ENCODE peak calls at places on chromosomes 13 and 19, in six cellular contexts. F is LHCN-M2; M is activated CD4-positive, CD25-positive, alpha-beta regulatory T cell treated with anti-CD3 and anti-CD28 coated beads, Interleukin-2, amount 50 U/mL, for 16 hours; G is H54; B is psoas muscle; P is GM04504. O is an unnamed sample.

GRCh38 chr13:66972659-66973058 is 257.5 kb downstream of the PCDH9 start:
- DNase-seq in F (no peak), M (no peak), G (no peak), B (no peak), P (no peak), O (no peak)

GRCh38 chr13:111853766-111854165 is 213.2 kb upstream of the SOX1 start:
- DNase-seq in F (no peak), M (no peak), G (no peak), B (no peak), P (no peak), O (peak)

GRCh38 chr19:45213031-45213430 is 32.2 kb downstream of the EXOC3L2 start:
- DNase-seq in F (no peak), M (no peak), G (no peak), B (no peak), P (no peak), O (no peak)

GRCh38 chr13:44874886-44875630 is 114.2 kb downstream of the NUFIP1 start:
- DNase-seq in F (no peak), M (no peak), G (no peak), B (no peak), P (no peak), O (no peak)

GRCh38 chr13:102591988-102592781 is 4.6 kb upstream of the TPP2 start:
- DNase-seq in F (peak), M (peak), G (peak), B (peak), P (peak), O (peak)

GRCh38 chr13:40344270-40345148 is 321.9 kb downstream of the FOXO1 start:
- DNase-seq in F (peak), M (no peak), G (no peak), B (peak), P (no peak), O (no peak)

GRCh38 chr13:81658598-81659370 is 1317.9 kb upstream of the SPRY2 start:
- DNase-seq in F (no peak), M (no peak), G (no peak), B (no peak), P (no peak), O (no peak)

GRCh38 chr13:79097201-79097600 is 308.9 kb downstream of the RBM26 start:
- DNase-seq in F (no peak), M (no peak), G (no peak), B (no peak), P (no peak), O (no peak)

GRCh38 chr13:37747071-37747612 is 122.4 kb downstream of the TRPC4 start:
- DNase-seq in F (peak), M (no peak), G (no peak), B (no peak), P (peak), O (no peak)

GRCh38 chr19:31348416-31349159 is 648 bp downstream of the TSHZ3 start:
- DNase-seq in F (peak), M (no peak), G (peak), B (peak), P (no peak), O (no peak)

GRCh38 chr19:41353466-41354342 is at the start of gene TGFB1:
- DNase-seq in F (peak), M (peak), G (peak), B (peak), P (peak), O (peak)

GRCh38 chr13:39370554-39370953 is 232.4 kb downstream of the LHFPL6 start:
- DNase-seq in F (no peak), M (no peak), G (no peak), B (no peak), P (peak), O (no peak)

GRCh38 chr13:40384976-40385857 is 281.2 kb downstream of the FOXO1 start:
- DNase-seq in F (no peak), M (no peak), G (no peak), B (no peak), P (no peak), O (no peak)

GRCh38 chr19:53812335-53812734 is 11.8 kb downstream of the NLRP12 start:
- DNase-seq in F (no peak), M (no peak), G (no peak), B (no peak), P (no peak), O (no peak)

GRCh38 chr19:12786149-12786870 is 5.0 kb upstream of the JUNB start:
- DNase-seq in F (peak), M (no peak), G (no peak), B (peak), P (no peak), O (no peak)

GRCh38 chr13:73952683-73953082 is 181.5 kb downstream of the KLF12 start:
- DNase-seq in F (peak), M (no peak), G (no peak), B (no peak), P (no peak), O (no peak)

GRCh38 chr13:63942372-63942771 is 2526.7 kb upstream of the PCDH20 start:
- DNase-seq in F (no peak), M (no peak), G (no peak), B (no peak), P (no peak), O (no peak)

GRCh38 chr13:75194717-75195116 is 287.3 kb downstream of the TBC1D4 start:
- DNase-seq in F (no peak), M (no peak), G (no peak), B (no peak), P (no peak), O (no peak)

GRCh38 chr19:53537523-53538377 is at the start of gene ZNF331:
- DNase-seq in F (peak), M (peak), G (no peak), B (peak), P (no peak), O (peak)

GRCh38 chr13:100665403-100665802 is 9.2 kb downstream of the TMTC4 start:
- DNase-seq in F (no peak), M (no peak), G (no peak), B (no peak), P (no peak), O (no peak)

GRCh38 chr13:57624565-57625435 is 6.7 kb upstream of the PCDH17 start:
- DNase-seq in F (peak), M (no peak), G (peak), B (no peak), P (peak), O (no peak)

GRCh38 chr13:33108620-33109019 is 92.4 kb downstream of the KL start:
- DNase-seq in F (peak), M (no peak), G (no peak), B (no peak), P (no peak), O (no peak)

GRCh38 chr13:51419015-51419636 is 33.7 kb downstream of the INTS6 start:
- DNase-seq in F (no peak), M (no peak), G (no peak), B (no peak), P (no peak), O (no peak)

GRCh38 chr19:47623151-47623920 is 14.4 kb downstream of the BICRA start:
- DNase-seq in F (peak), M (no peak), G (no peak), B (no peak), P (no peak), O (no peak)

GRCh38 chr13:42752731-42753130 is 28.7 kb upstream of the FAM216B start:
- DNase-seq in F (no peak), M (no peak), G (no peak), B (no peak), P (no peak), O (peak)

GRCh38 chr13:41767801-41768200 is 193.1 kb downstream of the VWA8 start:
- DNase-seq in F (no peak), M (no peak), G (no peak), B (no peak), P (no peak), O (no peak)

O was measured in esophagus muscularis mucosa.